ENCODE peak calls at places on chromosomes 12 and 14, in four cellular contexts. H is HepG2, V is H1, O is GM12878. A is an unnamed sample.
A peak's percentile ranks its signal among the peaks of the same experiment; 100 is the strongest.

GRCh38 chr12:1911598-1912575 is 6.6 kb downstream of the CACNA2D4 start:
- DNase-seq in V (peak; percentile 40), H (no peak), O (no peak), A (peak; percentile 16)

GRCh38 chr12:24898606-24899005 is 50.3 kb downstream of the BCAT1 start:
- DNase-seq in O (no peak), V (no peak), H (no peak), A (no peak)

GRCh38 chr14:64696355-64696844 is 7.8 kb upstream of the PLEKHG3 start:
- DNase-seq in O (no peak), H (no peak), V (no peak), A (no peak)

GRCh38 chr12:2286461-2287131 is 233.8 kb downstream of the CACNA1C start:
- DNase-seq in H (no peak), V (no peak), O (no peak), A (no peak)

GRCh38 chr14:55532645-55533309 is 47.2 kb upstream of the KTN1 start:
- DNase-seq in H (no peak), V (no peak), O (no peak), A (no peak)

GRCh38 chr14:87944987-87945604 is 47.9 kb downstream of the GALC start:
- DNase-seq in H (peak; percentile 29), O (no peak), V (no peak), A (peak; percentile 3)

GRCh38 chr14:56235388-56235787 is 117.2 kb downstream of the PELI2 start:
- DNase-seq in H (no peak), V (no peak), O (no peak), A (no peak)

GRCh38 chr14:34912182-34912581 is 37.0 kb upstream of the BAZ1A start:
- DNase-seq in V (no peak), H (peak; percentile 34), O (no peak), A (no peak)

GRCh38 chr14:90489916-90490726 is 93.3 kb downstream of the CALM1 start:
- DNase-seq in O (no peak), H (no peak), V (peak; percentile 23), A (peak; percentile 47)

GRCh38 chr14:87805315-87805723 is 187.7 kb downstream of the GALC start:
- DNase-seq in O (no peak), H (peak; percentile 9), V (peak; percentile 88), A (peak; percentile 41)

GRCh38 chr12:131129839-131130238 is 176.1 kb downstream of the ADGRD1 start:
- DNase-seq in O (no peak), V (no peak), H (no peak), A (peak; percentile 91)

GRCh38 chr14:98963610-98964009 is 308.4 kb downstream of the BCL11B start:
- DNase-seq in H (no peak), O (no peak), V (peak; percentile 8), A (no peak)

GRCh38 chr12:10732554-10732953 is 9.4 kb upstream of the YBX3 start:
- DNase-seq in O (no peak), H (no peak), V (no peak), A (no peak)

DNA sequence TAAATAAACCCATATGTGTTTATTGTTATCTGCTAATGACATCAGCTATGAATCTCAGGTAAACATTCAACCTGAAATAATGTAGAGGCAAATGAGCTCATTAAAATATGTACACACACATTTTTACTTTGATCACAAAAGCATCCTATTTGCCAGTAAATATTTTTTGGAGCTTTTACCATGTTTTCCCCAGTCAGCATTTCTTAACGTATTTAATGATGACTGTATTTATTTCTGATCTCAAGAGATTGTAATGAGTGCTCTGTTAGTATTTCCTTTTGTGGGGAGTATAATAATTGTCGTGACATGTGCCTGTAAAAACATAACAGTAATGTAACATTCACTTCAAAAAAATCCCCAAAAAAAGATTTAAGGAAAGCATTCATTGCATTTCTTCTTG is 52.1 kb downstream of the FRMD6 start:
- DNase-seq in H (no peak), V (no peak), O (no peak), A (no peak)
- H3K36me3 ChIP-seq in H (peaks cover 2% of the 10 kb centered on the region), V (no peaks in the 10 kb centered on the region), O (no peaks in the 10 kb centered on the region), A (peaks cover 96% of the 10 kb centered on the region)

GRCh38 chr12:57042695-57043094 is 7.2 kb downstream of the MYO1A start:
- DNase-seq in V (no peak), H (no peak), O (no peak), A (no peak)
- TF ChIP-seq TCF12 in V (no peak), H (no peak), O (no peak), A (no peak)

GRCh38 chr12:47979166-47979565 is 15.8 kb downstream of the TMEM106C start:
- DNase-seq in O (no peak), V (no peak), H (no peak), A (no peak)
- H3K36me3 ChIP-seq in O (no peaks in the 10 kb centered on the region), V (no peaks in the 10 kb centered on the region), H (no peaks in the 10 kb centered on the region), A (no peaks in the 10 kb centered on the region)

GRCh38 chr12:113427882-113428281 is 5.7 kb downstream of the SDSL start:
- DNase-seq in V (no peak), H (no peak), O (no peak), A (no peak)

GRCh38 chr12:113422929-113423669 is 919 bp downstream of the SDSL start:
- DNase-seq in V (no peak), O (no peak), H (no peak), A (no peak)

GRCh38 chr12:113428482-113428881 is 6.3 kb downstream of the SDSL start:
- DNase-seq in O (no peak), H (no peak), V (no peak), A (no peak)

GRCh38 chr12:113424915-113425823 is 3.0 kb downstream of the SDSL start:
- DNase-seq in O (no peak), H (peak; percentile 16), V (peak; percentile 94), A (peak; percentile 78)

DNA sequence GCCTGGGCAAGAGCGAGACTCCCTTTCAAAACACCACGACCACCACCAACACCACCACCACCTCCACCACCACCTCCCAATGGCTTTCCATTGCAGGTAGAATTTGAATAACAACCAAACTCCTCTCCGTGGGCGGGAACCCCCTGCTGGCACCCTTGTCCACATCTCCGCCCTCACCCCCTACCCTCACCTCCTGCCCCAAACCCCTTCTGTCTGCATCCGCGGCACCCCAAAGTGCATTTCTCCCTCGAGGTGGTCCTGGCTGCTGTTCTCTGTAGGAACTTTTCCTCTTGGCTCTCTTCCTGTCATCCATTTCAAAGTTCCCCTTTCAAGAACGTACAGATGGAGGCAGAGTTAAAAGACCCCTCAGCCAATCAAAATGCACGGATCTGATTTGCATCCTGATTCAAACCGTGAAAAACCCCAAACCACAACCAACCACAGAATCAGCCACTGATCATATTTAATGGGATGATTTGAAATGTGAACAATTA is 3.8 kb downstream of the SDSL start:
- DNase-seq in O (peak; percentile 25), V (peak; percentile 81), H (no peak), A (no peak)
- TF ChIP-seq TCF12 in O (no peak), V (no peak), H (no peak), A (no peak)

GRCh38 chr12:111453071-111453989 is 47.6 kb downstream of the SH2B3 start:
- DNase-seq in V (peak; percentile 47), H (no peak), O (no peak), A (no peak)

GRCh38 chr12:111451232-111451631 is 45.5 kb downstream of the SH2B3 start:
- DNase-seq in O (no peak), V (no peak), H (no peak), A (no peak)

GRCh38 chr12:111450676-111451075 is 45.0 kb downstream of the SH2B3 start:
- DNase-seq in V (peak; percentile 31), H (no peak), O (no peak), A (no peak)

GRCh38 chr12:111448831-111449790 is 43.4 kb downstream of the SH2B3 start:
- DNase-seq in O (no peak), V (peak; percentile 29), H (no peak), A (no peak)

DNA sequence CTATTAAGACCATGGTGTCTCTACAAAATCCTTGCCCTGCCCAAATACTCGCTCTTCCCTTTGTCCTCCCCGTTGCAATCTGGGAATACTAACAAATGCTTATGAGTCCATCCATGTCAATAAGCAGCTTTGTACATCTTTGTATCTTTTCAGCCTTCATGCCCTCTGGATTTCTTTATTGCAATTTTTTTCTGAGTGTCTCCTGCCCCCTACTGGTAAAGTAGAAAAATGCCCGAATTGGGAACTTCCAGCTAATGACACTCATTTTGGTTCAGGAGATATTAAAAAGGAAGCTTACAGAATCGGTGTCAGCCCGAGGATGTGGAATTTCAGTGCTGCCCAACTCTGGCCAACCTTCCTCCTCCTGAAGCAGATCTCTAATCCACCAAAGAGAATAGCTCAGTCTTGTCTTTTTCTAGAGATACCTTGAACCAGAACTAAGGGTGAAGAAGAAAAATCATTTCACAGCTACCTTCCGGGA is 46.0 kb downstream of the SH2B3 start:
- DNase-seq in H (peak; percentile 53), V (peak; percentile 41), O (no peak), A (peak; percentile 62)
- H3K36me3 ChIP-seq in H (peaks cover 48% of the 10 kb centered on the region), V (peaks cover 21% of the 10 kb centered on the region), O (peaks cover 32% of the 10 kb centered on the region), A (peaks cover 55% of the 10 kb centered on the region)

DNA sequence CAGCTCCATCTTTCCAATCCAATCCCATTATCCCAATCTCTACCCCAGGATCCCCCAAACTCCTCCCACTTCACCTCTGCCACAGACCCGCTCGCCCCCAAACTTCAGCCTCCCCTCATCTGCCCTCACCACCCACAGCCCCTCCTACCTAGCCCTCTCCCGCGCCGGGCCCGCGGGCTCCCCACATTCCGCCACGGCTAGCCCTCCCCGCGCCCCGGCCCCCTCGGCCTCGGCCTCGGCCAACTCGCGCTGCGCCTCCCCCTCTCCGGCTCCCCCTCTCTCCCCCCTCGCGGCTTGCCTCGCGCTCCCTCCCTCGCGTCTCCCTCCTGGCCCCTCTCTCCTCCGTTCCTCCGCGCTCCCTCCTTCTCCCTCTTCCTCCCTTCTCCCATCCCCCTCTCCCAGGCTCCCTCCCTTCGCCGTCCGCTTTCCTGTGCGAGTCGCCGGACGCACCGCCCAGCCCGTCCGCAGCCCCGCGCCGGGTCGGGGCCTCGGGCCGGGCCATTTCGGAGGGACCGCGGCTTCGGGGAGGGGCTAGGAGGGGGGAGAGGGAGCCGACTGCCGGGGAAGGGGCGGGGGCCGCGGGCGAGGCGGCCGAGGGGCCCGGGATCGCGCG is at the start of gene ATN1:
- DNase-seq in V (peak; percentile 83), O (no peak), H (no peak), A (peak; percentile 91)
- TF ChIP-seq TCF12 in V (no peak), O (no peak), H (no peak), A (no peak)

DNA sequence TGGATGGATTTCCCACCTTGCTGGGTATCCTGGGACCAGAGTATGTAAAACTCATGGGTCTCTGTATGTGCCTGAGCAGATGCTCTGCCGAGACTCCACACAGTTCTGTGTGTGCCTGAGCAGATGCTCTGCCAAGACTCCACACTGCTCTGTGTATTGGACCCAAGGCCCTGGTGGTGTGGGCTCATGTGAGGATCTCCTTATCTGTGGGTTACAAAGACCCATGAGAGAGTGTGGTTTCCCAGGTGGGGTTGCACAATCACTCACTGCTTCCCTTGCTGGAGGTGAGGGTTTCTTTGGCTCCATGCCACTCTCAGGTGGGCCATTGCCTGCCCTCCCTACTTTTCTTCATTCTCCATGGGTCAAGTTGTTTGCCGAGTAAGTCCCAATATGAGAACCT is 141.5 kb downstream of the TBC1D30 start:
- DNase-seq in O (no peak), H (no peak), V (no peak), A (no peak)
- H3K36me3 ChIP-seq in O (no peaks in the 10 kb centered on the region), H (no peaks in the 10 kb centered on the region), V (no peaks in the 10 kb centered on the region), A (no peaks in the 10 kb centered on the region)

A was measured in SK-N-SH.